ENCODE peak calls at places on chromosomes 1 and 21, in eight cellular contexts. W, L, Y, X, F, K, A and D are unnamed samples.

GRCh38 chr1:200096774-200097173 is 69.3 kb downstream of the NR5A2 start:
- DNase-seq in W (no peak), L (no peak), Y (no peak), X (no peak), F (peak), K (no peak), A (no peak), D (no peak)

GRCh38 chr1:246081138-246081702 is 425.9 kb downstream of the SMYD3 start:
- DNase-seq in W (no peak), L (no peak), Y (no peak), X (no peak), F (no peak), K (no peak), A (no peak), D (no peak)

GRCh38 chr1:47533176-47534039 is 95.6 kb downstream of the FOXD2 start:
- DNase-seq in W (peak), L (peak), Y (no peak), X (peak), F (no peak), K (peak), A (peak), D (peak)

GRCh38 chr1:7941437-7941793 is 776 bp upstream of the TNFRSF9 start:
- DNase-seq in W (no peak), L (no peak), Y (no peak), X (no peak), F (no peak), K (no peak), A (peak), D (no peak)

GRCh38 chr1:110189181-110189580 is 20.9 kb upstream of the KCNC4 start:
- DNase-seq in W (no peak), L (no peak), Y (no peak), X (no peak), F (no peak), K (no peak), A (no peak), D (no peak)

GRCh38 chr21:44087426-44088400 is 19.5 kb upstream of the PWP2 start:
- DNase-seq in W (no peak), L (no peak), Y (no peak), X (no peak), F (no peak), K (no peak), A (no peak), D (no peak)

GRCh38 chr1:151199860-151200581 is 1.7 kb downstream of the PIP5K1A start:
- DNase-seq in W (peak), L (no peak), Y (no peak), X (no peak), F (peak), K (peak), A (peak), D (peak)

GRCh38 chr1:236392182-236392581 is 1.9 kb upstream of the EDARADD start:
- DNase-seq in W (no peak), L (no peak), Y (no peak), X (no peak), F (no peak), K (no peak), A (no peak), D (no peak)

GRCh38 chr1:155003227-155003765 is 694 bp downstream of the ZBTB7B start:
- DNase-seq in W (peak), L (peak), Y (peak), X (no peak), F (no peak), K (no peak), A (no peak), D (no peak)

GRCh38 chr1:1371354-1371740 is 3.7 kb downstream of the AURKAIP1 start:
- DNase-seq in W (no peak), L (no peak), Y (no peak), X (no peak), F (no peak), K (no peak), A (peak), D (no peak)

GRCh38 chr1:199422206-199422605 is 605.3 kb upstream of the NR5A2 start:
- DNase-seq in W (no peak), L (no peak), Y (no peak), X (no peak), F (peak), K (peak), A (peak), D (peak)

GRCh38 chr1:12276225-12276624 is 46.4 kb downstream of the VPS13D start:
- DNase-seq in W (no peak), L (peak), Y (no peak), X (no peak), F (peak), K (no peak), A (peak), D (peak)

GRCh38 chr1:81437213-81437612 is 363.5 kb upstream of the ADGRL2 start:
- DNase-seq in W (no peak), L (no peak), Y (no peak), X (no peak), F (no peak), K (no peak), A (no peak), D (no peak)

GRCh38 chr1:111422546-111423391 is 4.8 kb downstream of the OVGP1 start:
- DNase-seq in W (no peak), L (no peak), Y (no peak), X (no peak), F (no peak), K (no peak), A (no peak), D (no peak)

GRCh38 chr21:33362044-33362555 is 37.3 kb downstream of the IFNAR1 start:
- DNase-seq in W (no peak), L (peak), Y (peak), X (no peak), F (peak), K (no peak), A (no peak), D (no peak)

GRCh38 chr1:115641762-115642167 is at the start of gene VANGL1:
- DNase-seq in W (peak), L (peak), Y (peak), X (peak), F (peak), K (peak), A (peak), D (peak)

GRCh38 chr1:91591175-91591968 is 90.7 kb downstream of the CDC7 start:
- DNase-seq in W (no peak), L (no peak), Y (no peak), X (no peak), F (peak), K (no peak), A (no peak), D (no peak)

GRCh38 chr1:21149862-21150432 is 26.8 kb downstream of the EIF4G3 start:
- DNase-seq in W (no peak), L (no peak), Y (no peak), X (peak), F (no peak), K (peak), A (peak), D (peak)

GRCh38 chr21:39132248-39132647 is 51.0 kb downstream of the PSMG1 start:
- DNase-seq in W (no peak), L (no peak), Y (no peak), X (no peak), F (no peak), K (peak), A (peak), D (no peak)

GRCh38 chr1:219797683-219798082 is 130.7 kb downstream of the SLC30A10 start:
- DNase-seq in W (no peak), L (no peak), Y (no peak), X (no peak), F (no peak), K (no peak), A (no peak), D (no peak)

GRCh38 chr1:7560601-7561181 is 210.4 kb upstream of the VAMP3 start:
- DNase-seq in W (no peak), L (no peak), Y (no peak), X (no peak), F (no peak), K (no peak), A (no peak), D (no peak)

GRCh38 chr1:81023187-81023724 is 777.5 kb upstream of the ADGRL2 start:
- DNase-seq in W (no peak), L (no peak), Y (no peak), X (no peak), F (no peak), K (no peak), A (no peak), D (no peak)

GRCh38 chr1:15259608-15260007 is 12.6 kb downstream of the FHAD1 start:
- DNase-seq in W (no peak), L (no peak), Y (no peak), X (no peak), F (no peak), K (no peak), A (no peak), D (no peak)

DNA sequence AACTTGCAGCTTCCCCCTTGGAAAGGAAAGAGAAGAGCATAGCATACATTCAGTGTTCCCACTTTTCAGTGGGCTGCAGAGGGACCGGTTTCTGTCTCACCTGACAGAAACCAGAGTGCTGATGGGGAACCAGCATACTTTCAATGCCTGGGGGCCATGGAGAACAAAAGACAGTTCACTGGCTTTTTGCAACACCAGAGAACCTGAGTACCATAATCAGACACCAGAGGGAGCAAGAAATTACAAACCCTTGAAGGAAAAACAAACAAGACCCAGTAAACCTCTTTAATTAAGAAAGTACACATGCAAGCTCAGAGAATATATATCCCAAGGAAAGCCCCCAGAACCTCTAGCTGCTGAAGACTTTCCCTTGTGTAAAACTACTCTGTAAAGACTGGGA is 51.1 kb downstream of the CSMD2 start:
- DNase-seq in W (no peak), L (no peak), Y (no peak), X (no peak), F (peak), K (no peak), A (peak), D (peak)
- TF ChIP-seq CTCF in W (no peak), L (peak), Y (peak), X (no peak), F (peak), K (peak), A (peak), D (peak)

GRCh38 chr1:158177705-158178450 is 2.8 kb upstream of the CD1D start:
- DNase-seq in W (peak), L (peak), Y (peak), X (peak), F (no peak), K (peak), A (peak), D (peak)
- H3K4me3 ChIP-seq in W (peak), L (no peak), Y (no peak), X (peak), F (no peak), K (peak), A (peak), D (peak)

DNA sequence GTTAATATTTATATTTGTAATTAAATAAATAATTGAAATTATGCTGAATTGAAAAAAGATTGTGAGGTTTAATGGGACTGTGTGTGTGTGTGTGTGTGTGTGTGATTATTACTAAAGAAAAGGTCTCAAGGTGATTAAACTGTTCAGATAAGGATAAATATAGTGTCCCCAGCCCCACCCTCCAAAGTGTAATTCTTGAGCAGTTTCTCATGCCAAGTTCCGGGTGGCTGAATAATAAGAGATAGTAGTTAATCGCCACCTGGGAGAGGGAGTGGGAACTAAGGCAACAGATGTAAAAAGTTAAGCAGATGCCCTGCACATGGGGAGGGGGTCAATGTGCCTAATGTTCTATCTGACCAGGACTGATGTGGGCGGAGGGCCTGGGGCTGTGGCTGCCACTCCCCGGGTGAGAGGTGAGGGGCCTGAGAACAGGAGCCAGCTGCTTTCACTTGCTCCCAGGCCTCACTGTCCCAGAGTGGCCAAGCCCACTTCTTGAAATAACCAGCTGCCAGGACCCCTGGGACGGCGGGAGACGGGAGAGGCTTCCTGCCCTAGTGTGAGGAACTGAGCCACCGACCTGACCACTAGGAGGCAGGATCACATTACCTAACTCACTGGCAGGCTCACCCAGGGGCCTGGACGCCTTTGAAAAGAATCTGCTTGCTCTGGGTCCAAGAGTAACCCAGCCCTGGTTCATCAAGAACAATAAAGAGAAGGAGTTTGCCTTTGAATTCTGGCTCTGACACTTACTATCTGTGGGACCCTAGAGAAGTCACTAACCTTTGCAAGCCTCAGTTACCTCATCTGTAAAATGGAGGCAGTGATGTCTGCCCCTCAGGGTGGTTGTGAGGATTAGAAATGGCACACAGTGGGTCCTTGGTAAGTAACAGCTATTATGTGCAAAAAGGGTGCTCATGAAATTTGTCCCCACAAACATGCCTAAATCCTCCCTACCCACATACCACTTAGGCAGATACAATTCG is 179.2 kb downstream of the ATG4C start:
- DNase-seq in W (no peak), L (peak), Y (peak), X (no peak), F (peak), K (peak), A (peak), D (peak)
- TF ChIP-seq CTCF in W (no peak), L (peak), Y (peak), X (no peak), F (peak), K (peak), A (peak), D (peak)

DNA sequence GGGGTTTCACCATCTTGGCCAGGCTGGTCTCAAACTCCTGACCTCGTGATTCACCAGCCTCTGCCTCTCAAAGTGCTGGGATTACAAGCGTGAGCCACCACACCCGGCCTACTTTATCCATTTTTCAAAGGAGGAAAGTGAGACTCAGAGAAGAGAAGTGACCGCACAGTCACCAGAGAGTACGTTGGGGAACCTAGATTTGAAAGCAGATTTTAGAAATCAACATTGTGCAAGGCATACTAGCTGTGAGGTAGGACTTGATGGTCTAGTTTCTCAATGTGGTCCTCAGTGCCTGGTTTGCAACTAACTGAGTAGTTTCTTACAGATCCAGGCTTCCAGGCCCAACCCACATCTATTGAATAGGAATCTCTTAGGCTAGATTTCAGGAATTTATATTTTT is 1.7 kb upstream of the PRCC start:
- DNase-seq in W (no peak), L (no peak), Y (no peak), X (no peak), F (no peak), K (no peak), A (no peak), D (no peak)
- H3K4me3 ChIP-seq in W (no peak), L (no peak), Y (no peak), X (no peak), F (peak), K (no peak), A (no peak), D (peak)

DNA sequence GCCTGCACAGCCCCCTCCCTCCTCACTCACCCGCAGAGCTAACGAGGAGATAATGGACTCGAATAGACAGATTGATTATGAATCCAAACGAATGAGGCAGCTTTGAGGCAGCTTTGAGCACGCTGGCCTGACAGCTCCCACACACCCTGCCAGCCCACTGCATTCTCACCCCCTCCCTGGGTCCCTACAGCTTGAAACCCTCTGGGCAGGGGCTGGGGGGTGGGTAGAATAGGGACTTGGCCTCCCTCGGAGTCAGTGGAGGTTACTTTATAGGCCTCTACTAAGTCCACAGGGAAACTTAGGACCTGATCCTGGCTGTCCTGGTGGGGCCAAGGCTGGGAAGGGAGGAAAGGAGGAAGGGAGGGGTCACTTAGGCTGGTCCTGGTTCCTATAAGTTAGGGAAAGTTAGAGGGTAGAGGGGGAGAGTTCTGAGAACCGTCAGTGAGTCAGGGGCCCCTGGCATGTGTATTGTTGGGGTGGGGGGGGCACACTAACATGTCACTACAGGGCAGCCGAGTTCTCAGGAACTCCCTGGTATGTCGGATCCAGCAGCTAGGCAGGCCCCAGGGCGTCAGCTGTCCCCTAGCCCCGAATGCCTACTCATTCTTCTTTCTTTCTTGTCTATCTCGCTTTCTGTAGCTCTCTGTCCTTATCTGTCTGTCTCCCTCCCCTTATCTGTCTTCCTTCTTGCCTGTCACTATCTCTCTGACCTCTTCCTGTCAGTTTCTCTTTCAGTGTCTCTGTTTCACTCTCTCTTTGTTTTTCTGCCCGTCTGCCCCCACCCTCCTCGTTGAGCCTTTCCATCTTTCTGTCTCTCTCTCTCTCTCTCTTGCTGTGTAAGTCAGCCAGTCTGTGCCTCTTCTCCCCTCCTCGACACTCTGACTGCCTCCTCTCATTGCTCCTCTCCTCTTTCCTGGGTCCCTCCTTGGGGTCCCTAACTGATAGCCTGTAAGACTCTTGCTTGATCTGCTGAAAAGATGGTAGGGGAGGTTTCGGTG is 2.2 kb downstream of the NTRK1 start:
- DNase-seq in W (no peak), L (no peak), Y (no peak), X (no peak), F (peak), K (no peak), A (no peak), D (no peak)
- TF ChIP-seq CTCF in W (no peak), L (no peak), Y (no peak), X (no peak), F (no peak), K (no peak), A (no peak), D (no peak)

DNA sequence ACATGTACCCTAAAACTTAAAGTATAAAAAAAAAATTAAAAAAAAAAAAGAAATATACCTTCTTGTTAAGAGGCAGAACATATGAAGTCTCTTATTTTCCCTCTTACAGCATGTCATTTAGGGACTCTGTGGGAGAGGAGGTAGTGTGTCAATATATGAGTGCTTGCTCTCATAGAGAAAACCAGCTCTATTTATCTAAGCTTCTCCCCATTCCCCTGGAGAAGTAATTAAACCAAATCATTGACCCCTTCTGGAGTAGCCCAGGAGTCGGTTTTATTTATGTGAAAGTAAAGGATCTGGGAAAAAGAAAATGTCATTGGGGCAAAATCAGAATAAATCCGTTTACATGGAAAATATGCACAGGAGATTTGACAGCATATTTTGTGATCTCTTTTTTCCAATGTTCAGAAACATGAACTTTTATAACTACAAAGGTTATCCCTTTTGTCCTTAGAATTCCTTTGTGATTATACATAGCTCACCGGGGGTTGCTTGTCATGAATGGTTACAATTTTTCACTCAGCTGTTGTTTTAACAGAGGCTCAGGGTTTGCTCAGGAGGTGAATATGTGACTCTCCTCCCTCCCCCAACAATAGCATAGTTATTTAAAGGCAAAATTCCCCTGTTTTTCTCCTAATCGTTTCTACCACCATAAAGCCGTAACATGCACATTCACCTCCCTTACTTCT is 114.5 kb upstream of the C1orf21 start:
- DNase-seq in W (no peak), L (no peak), Y (no peak), X (no peak), F (no peak), K (peak), A (no peak), D (no peak)
- H3K4me3 ChIP-seq in W (no peak), L (no peak), Y (no peak), X (no peak), F (no peak), K (peak), A (no peak), D (no peak)

GRCh38 chr1:153929981-153930948 is 7.5 kb upstream of the GATAD2B start:
- DNase-seq in W (no peak), L (no peak), Y (no peak), X (no peak), F (no peak), K (no peak), A (no peak), D (no peak)
- TF ChIP-seq CTCF in W (no peak), L (no peak), Y (no peak), X (no peak), F (no peak), K (no peak), A (no peak), D (no peak)

DNA sequence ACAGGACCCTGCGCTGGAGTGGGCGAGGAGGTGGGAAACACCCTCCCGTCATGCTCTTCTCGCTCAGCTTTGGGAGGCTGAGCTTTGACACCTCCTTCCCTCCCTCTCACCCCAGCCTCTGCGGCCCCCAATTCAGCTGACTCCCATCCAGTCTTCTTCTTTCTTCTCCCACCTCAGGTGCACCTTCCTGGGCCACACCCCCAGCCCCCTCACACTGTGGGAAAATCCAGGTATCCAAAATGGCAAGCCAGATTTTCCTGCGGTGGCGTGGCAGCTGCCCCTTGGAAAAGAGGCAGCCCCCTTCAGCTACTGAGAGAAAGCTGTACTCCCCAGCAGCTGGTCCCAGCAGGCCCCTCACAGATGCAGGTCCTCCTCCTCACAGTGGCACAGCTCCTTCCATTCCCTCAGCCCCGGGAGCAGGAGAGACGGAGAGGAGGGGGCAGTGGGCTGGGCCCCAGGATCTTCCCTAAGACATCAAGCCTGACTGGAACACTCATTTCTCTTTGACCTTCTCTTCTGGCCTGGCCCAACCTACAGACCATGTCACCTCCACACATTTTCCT is 61.6 kb downstream of the OPTC start:
- DNase-seq in W (no peak), L (no peak), Y (no peak), X (no peak), F (no peak), K (no peak), A (no peak), D (no peak)
- H3K4me3 ChIP-seq in W (no peak), L (no peak), Y (no peak), X (peak), F (no peak), K (no peak), A (peak), D (no peak)